ENCODE peak calls at places on chromosomes 13 and 19, in nine cellular contexts. W, S, F, Y, L, R, H, N and D are unnamed samples.

GRCh38 chr13:35499131-35500051 is 22.9 kb upstream of the MAB21L1 start:
- DNase-seq in W (no peak), S (no peak), F (peak), Y (no peak), L (no peak), R (no peak), H (no peak), N (no peak), D (no peak)

GRCh38 chr19:10343495-10343894 is 4.1 kb upstream of the ICAM3 start:
- DNase-seq in W (no peak), S (no peak), F (no peak), Y (no peak), L (no peak), R (no peak), H (no peak), N (peak), D (no peak)

GRCh38 chr13:76884167-76884566 is 2.0 kb downstream of the KCTD12 start:
- DNase-seq in W (peak), S (peak), F (peak), Y (no peak), L (peak), R (peak), H (no peak), N (no peak), D (peak)

GRCh38 chr19:16957151-16957662 is 68.4 kb downstream of the F2RL3 start:
- DNase-seq in W (no peak), S (peak), F (no peak), Y (no peak), L (no peak), R (no peak), H (no peak), N (peak), D (peak)

GRCh38 chr13:36158606-36159005 is 27.4 kb upstream of the DCLK1 start:
- DNase-seq in W (peak), S (peak), F (no peak), Y (no peak), L (no peak), R (no peak), H (no peak), N (peak), D (no peak)

GRCh38 chr13:43240278-43240677 is 216.9 kb downstream of the DNAJC15 start:
- DNase-seq in W (no peak), S (no peak), F (no peak), Y (no peak), L (no peak), R (no peak), H (no peak), N (no peak), D (no peak)

GRCh38 chr19:57363734-57364181 is 407 bp downstream of the TRAPPC2B start:
- DNase-seq in W (peak), S (no peak), F (no peak), Y (no peak), L (peak), R (no peak), H (peak), N (no peak), D (no peak)

GRCh38 chr19:15374796-15375440 is 4.7 kb downstream of the AKAP8 start:
- DNase-seq in W (no peak), S (no peak), F (no peak), Y (peak), L (no peak), R (no peak), H (no peak), N (no peak), D (no peak)

GRCh38 chr13:28322256-28322895 is 172.6 kb downstream of the FLT1 start:
- DNase-seq in W (peak), S (no peak), F (no peak), Y (peak), L (peak), R (no peak), H (peak), N (peak), D (no peak)

GRCh38 chr19:13079542-13079986 is 23.1 kb downstream of the LYL1 start:
- DNase-seq in W (peak), S (no peak), F (no peak), Y (peak), L (peak), R (no peak), H (peak), N (no peak), D (peak)

GRCh38 chr19:12015753-12016116 is 19.7 kb downstream of the ZNF433 start:
- DNase-seq in W (peak), S (no peak), F (no peak), Y (no peak), L (no peak), R (no peak), H (no peak), N (no peak), D (no peak)

GRCh38 chr19:2315121-2315817 is 7.3 kb upstream of the LINGO3 start:
- DNase-seq in W (no peak), S (no peak), F (no peak), Y (no peak), L (no peak), R (no peak), H (no peak), N (no peak), D (no peak)

GRCh38 chr19:19409235-19410030 is 4.0 kb downstream of the GATAD2A start:
- DNase-seq in W (no peak), S (peak), F (peak), Y (no peak), L (no peak), R (no peak), H (no peak), N (peak), D (no peak)

GRCh38 chr19:3458229-3458555 is 22.1 kb downstream of the SMIM24 start:
- DNase-seq in W (peak), S (no peak), F (peak), Y (no peak), L (peak), R (no peak), H (no peak), N (no peak), D (peak)

DNA sequence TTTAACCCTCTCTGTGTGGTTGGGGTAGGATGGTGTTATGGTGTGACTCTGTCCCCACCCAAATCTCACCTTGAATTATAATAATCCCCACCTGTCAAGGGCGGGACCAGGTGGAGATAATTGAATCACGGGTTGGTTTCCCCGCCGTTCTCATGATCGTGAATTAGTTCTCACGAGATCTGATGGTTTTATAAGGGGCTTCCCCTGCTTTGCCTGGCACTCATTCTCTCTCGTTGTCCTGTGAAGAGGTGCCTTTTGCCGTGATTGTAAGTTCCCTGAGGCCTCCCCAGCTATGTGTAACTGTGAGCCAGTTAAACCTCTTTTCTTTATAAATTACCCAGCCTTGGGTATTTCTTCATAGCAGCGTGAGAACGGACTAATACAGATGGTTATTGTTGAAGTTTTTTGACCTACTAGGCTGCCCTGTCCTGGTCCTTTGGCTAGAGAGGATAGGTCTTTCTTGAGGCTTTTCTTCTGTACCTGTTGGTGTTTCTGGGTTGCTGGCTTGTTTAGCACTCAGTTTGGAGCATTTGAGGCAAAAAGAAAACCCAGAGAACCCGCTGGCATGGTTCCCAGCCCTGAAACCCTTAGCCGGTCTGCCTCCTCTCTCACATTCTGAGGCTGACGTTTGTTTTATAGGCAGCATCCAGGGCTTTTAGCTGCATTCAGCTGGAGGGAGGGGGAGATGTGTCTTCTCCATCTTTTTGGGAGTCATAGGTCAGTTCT is 69.0 kb downstream of the ARHGEF7 start:
- DNase-seq in W (peak), S (no peak), F (no peak), Y (no peak), L (no peak), R (no peak), H (no peak), N (no peak), D (no peak)
- H3K9ac ChIP-seq in W (no peak), S (no peak), F (no peak), Y (no peak), L (no peak), R (no peak), H (no peak), N (no peak), D (no peak)

GRCh38 chr13:113534236-113534860 is 43.8 kb upstream of the DCUN1D2 start:
- DNase-seq in W (no peak), S (no peak), F (no peak), Y (no peak), L (no peak), R (peak), H (no peak), N (peak), D (no peak)
- H3K9ac ChIP-seq in W (no peak), S (no peak), F (no peak), Y (no peak), L (no peak), R (no peak), H (no peak), N (no peak), D (no peak)

GRCh38 chr19:38683393-38684077 is 36.1 kb downstream of the ACTN4 start:
- DNase-seq in W (peak), S (peak), F (peak), Y (no peak), L (peak), R (peak), H (peak), N (peak), D (peak)

GRCh38 chr19:38684862-38685665 is 37.6 kb downstream of the ACTN4 start:
- DNase-seq in W (no peak), S (no peak), F (peak), Y (no peak), L (no peak), R (no peak), H (no peak), N (no peak), D (no peak)

GRCh38 chr19:38685666-38686529 is 38.4 kb downstream of the ACTN4 start:
- DNase-seq in W (peak), S (peak), F (peak), Y (peak), L (peak), R (peak), H (peak), N (peak), D (peak)

GRCh38 chr19:38682872-38683392 is 35.5 kb downstream of the ACTN4 start:
- DNase-seq in W (no peak), S (no peak), F (no peak), Y (no peak), L (no peak), R (no peak), H (no peak), N (no peak), D (no peak)

GRCh38 chr19:38684078-38684861 is 36.8 kb downstream of the ACTN4 start:
- DNase-seq in W (peak), S (peak), F (no peak), Y (no peak), L (peak), R (peak), H (peak), N (peak), D (peak)
- H3K9ac ChIP-seq in W (peak), S (peak), F (no peak), Y (peak), L (peak), R (peak), H (peak), N (peak), D (peak)

DNA sequence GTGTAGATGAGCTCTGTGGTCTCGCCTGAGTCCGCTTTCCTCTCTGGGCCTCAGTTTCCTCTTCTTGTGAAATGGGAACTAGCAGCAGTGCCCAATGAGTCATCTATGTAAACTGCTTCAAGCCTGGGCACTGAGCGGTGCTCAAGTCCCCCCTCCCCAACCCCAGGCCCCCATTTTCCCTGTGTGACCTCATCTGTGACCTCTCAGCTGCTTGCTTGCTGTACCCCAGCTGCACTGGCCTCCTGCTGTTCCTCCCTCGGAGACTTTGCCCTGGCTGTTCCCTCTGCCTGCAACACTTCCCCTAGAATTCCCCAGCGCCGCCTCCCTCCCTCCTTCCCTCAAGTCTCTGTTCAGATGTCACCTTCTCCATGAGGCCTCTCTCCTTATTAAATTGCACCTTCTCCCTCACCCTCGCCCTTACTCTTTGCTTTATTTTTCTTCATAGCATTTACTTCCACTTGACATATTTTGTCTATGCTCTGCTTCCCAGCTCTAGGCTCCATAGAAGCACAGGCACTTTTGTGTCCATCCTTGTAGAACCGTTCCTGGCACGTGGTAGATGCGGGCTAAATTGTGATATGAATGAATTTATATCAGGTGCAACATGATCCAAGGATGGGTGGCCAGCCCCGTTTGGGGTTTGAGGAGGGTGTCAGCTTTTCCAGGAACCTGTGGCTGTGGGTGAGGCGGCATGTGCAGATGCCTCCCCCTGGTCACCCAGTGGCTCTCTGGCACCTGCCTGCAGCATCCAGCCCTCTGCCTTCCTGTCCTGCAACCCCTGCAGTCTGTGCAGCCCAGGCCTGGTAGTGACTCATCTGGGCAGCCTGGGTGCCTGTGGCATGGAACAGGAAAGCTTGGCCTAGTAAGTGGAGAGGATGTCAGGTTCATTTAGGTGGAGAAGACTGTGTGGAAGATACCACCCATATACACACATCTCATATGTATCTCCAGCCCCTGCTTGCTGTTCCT is 26.3 kb downstream of the SIPA1L3 start:
- DNase-seq in W (peak), S (peak), F (peak), Y (peak), L (peak), R (peak), H (peak), N (peak), D (peak)
- H3K9ac ChIP-seq in W (no peak), S (peak), F (no peak), Y (no peak), L (no peak), R (no peak), H (no peak), N (peak), D (no peak)

DNA sequence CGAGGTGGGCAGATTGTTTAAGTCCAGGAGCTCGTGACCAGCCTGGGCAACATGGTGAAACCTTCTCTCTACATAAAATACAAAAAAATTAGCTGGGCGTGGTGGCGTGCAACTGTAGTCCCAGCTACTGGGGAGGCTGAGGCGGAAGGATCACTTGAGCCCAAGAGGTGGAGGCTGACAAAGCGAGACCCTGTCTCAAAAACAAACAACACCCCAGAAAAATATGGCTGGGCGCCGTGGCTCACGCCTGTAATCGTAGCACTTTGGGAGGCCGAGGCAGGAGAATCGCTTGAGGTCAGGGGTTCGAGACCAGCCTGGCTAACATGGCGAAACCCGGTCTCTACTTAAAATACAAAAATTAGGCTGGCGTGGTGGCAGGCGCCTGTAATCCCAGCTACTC is 3.4 kb upstream of the HNRNPL start:
- DNase-seq in W (no peak), S (no peak), F (no peak), Y (no peak), L (no peak), R (no peak), H (no peak), N (no peak), D (no peak)
- H3K9ac ChIP-seq in W (no peak), S (no peak), F (no peak), Y (peak), L (peak), R (no peak), H (peak), N (peak), D (peak)

GRCh38 chr19:7968796-7969559 is 25.5 kb upstream of the TIMM44 start:
- DNase-seq in W (no peak), S (no peak), F (no peak), Y (no peak), L (peak), R (no peak), H (no peak), N (no peak), D (no peak)
- H3K9ac ChIP-seq in W (no peak), S (no peak), F (no peak), Y (no peak), L (no peak), R (no peak), H (no peak), N (no peak), D (no peak)

GRCh38 chr19:31529121-31529520 is 179.9 kb upstream of the TSHZ3 start:
- DNase-seq in W (no peak), S (peak), F (no peak), Y (no peak), L (no peak), R (no peak), H (no peak), N (no peak), D (no peak)
- H3K9ac ChIP-seq in W (no peak), S (no peak), F (no peak), Y (no peak), L (no peak), R (no peak), H (no peak), N (no peak), D (no peak)

GRCh38 chr19:50378863-50379236 is 2.6 kb downstream of the NR1H2 start:
- DNase-seq in W (no peak), S (no peak), F (no peak), Y (no peak), L (no peak), R (no peak), H (no peak), N (no peak), D (no peak)

GRCh38 chr19:50379602-50380001 is 3.3 kb downstream of the NR1H2 start:
- DNase-seq in W (no peak), S (no peak), F (no peak), Y (no peak), L (no peak), R (no peak), H (no peak), N (no peak), D (no peak)

GRCh38 chr19:50377517-50377916 is 1.3 kb downstream of the NR1H2 start:
- DNase-seq in W (no peak), S (no peak), F (no peak), Y (no peak), L (no peak), R (no peak), H (no peak), N (no peak), D (no peak)

GRCh38 chr19:50377051-50377441 is 789 bp downstream of the NR1H2 start:
- DNase-seq in W (no peak), S (no peak), F (no peak), Y (peak), L (peak), R (no peak), H (no peak), N (peak), D (peak)

DNA sequence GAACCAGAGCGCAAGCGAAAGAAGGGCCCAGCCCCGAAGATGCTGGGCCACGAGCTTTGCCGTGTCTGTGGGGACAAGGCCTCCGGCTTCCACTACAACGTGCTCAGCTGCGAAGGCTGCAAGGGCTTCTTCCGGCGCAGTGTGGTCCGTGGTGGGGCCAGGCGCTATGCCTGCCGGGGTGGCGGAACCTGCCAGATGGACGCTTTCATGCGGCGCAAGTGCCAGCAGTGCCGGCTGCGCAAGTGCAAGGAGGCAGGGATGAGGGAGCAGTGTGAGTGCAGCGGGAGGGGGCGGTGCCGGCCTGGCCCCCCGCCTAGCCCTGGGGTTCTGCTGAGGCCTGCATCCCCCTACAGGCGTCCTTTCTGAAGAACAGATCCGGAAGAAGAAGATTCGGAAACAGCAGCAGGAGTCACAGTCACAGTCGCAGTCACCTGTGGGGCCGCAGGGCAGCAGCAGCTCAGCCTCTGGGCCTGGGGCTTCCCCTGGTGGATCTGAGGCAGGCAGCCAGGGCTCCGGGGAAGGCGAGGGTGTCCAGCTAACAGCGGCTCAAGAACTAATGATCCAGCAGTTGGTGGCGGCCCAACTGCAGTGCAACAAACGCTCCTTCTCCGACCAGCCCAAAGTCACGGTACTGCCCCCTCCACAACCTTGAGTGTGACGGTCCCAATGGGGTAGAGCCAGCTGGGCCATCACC is 2.1 kb downstream of the NR1H2 start:
- DNase-seq in W (no peak), S (no peak), F (no peak), Y (no peak), L (no peak), R (no peak), H (no peak), N (no peak), D (no peak)
- H3K9ac ChIP-seq in W (no peak), S (no peak), F (no peak), Y (no peak), L (no peak), R (no peak), H (no peak), N (no peak), D (no peak)

GRCh38 chr13:75685239-75685697 is 49.1 kb downstream of the LMO7 start:
- DNase-seq in W (peak), S (peak), F (peak), Y (no peak), L (peak), R (peak), H (peak), N (peak), D (peak)
- H3K9ac ChIP-seq in W (no peak), S (peak), F (no peak), Y (no peak), L (peak), R (no peak), H (peak), N (peak), D (no peak)